ENCODE peak calls at places on chromosomes 7 and 10, in six cellular contexts. P, V, B, L, I and O are unnamed samples.

GRCh38 chr10:50619171-50619570 is 4.6 kb downstream of the SGMS1 start:
- DNase-seq in B (no peak), L (no peak), I (no peak), V (no peak), P (no peak), O (no peak)

GRCh38 chr7:294440-295154 is 4.6 kb downstream of the FOXL3 start:
- DNase-seq in L (no peak), V (no peak), B (no peak), P (no peak), I (no peak), O (no peak)

GRCh38 chr7:2008101-2008935 is 224.4 kb downstream of the MAD1L1 start:
- DNase-seq in B (no peak), V (no peak), L (no peak), I (no peak), P (peak), O (no peak)

GRCh38 chr7:97075928-97076327 is 41.6 kb upstream of the SDHAF3 start:
- DNase-seq in L (peak), I (no peak), B (no peak), V (no peak), P (no peak), O (no peak)

GRCh38 chr10:128943111-128943510 is 523.9 kb upstream of the MGMT start:
- DNase-seq in V (no peak), L (no peak), I (no peak), B (no peak), P (no peak), O (no peak)

GRCh38 chr10:123906884-123907652 is 15.5 kb upstream of the CPXM2 start:
- DNase-seq in V (no peak), P (no peak), L (no peak), B (no peak), I (no peak), O (no peak)

GRCh38 chr7:1555046-1555812 is 776 bp downstream of the TMEM184A start:
- DNase-seq in I (no peak), B (no peak), L (peak), P (no peak), V (peak), O (peak)

GRCh38 chr7:102991077-102991539 is 78.3 kb downstream of the LRRC17 start:
- DNase-seq in L (no peak), B (peak), V (no peak), P (no peak), I (no peak), O (no peak)

GRCh38 chr7:92955081-92955480 is 118.7 kb upstream of the CDK6 start:
- DNase-seq in B (no peak), V (no peak), I (no peak), P (no peak), L (peak), O (no peak)

GRCh38 chr7:87564290-87564963 is 36.3 kb downstream of the ABCB1 start:
- DNase-seq in L (peak), I (no peak), P (no peak), B (no peak), V (no peak), O (peak)

GRCh38 chr7:144390481-144390880 is 13.0 kb downstream of the NOBOX start:
- DNase-seq in B (no peak), L (no peak), V (no peak), P (no peak), I (no peak), O (no peak)

GRCh38 chr7:47557317-47557985 is 24.5 kb downstream of the TNS3 start:
- DNase-seq in P (no peak), L (no peak), I (no peak), B (no peak), V (no peak), O (peak)

GRCh38 chr10:9004736-9005135 is 950.2 kb downstream of the GATA3 start:
- DNase-seq in B (no peak), P (no peak), L (no peak), I (no peak), V (no peak), O (no peak)

GRCh38 chr10:1406976-1407945 is 330.1 kb downstream of the ADARB2 start:
- DNase-seq in L (no peak), P (peak), B (no peak), I (no peak), V (no peak), O (no peak)

GRCh38 chr7:133124974-133125373 is 43.1 kb upstream of the CHCHD3 start:
- DNase-seq in B (no peak), P (no peak), L (no peak), V (no peak), I (no peak), O (no peak)

GRCh38 chr7:128135275-128136214 is 104.3 kb upstream of the LRRC4 start:
- DNase-seq in V (peak), P (peak), B (peak), L (peak), I (peak), O (peak)

GRCh38 chr7:79332091-79332490 is 121.4 kb downstream of the MAGI2 start:
- DNase-seq in V (peak), L (no peak), B (no peak), P (no peak), I (no peak), O (no peak)